ENCODE peak calls at places on chromosomes 7 and 10, in six cellular contexts. C is pancreas, E is lower leg skin, U is WTC11, X is fibroblast of lung, Y is endothelial cell. W is an unnamed sample.

GRCh38 chr7:2928613-2929311 is 84.7 kb upstream of the GNA12 start:
- DNase-seq in Y (no peak), U (peak), C (no peak), X (no peak), E (no peak), W (no peak)

GRCh38 chr10:131915990-131916766 is 15.4 kb downstream of the PPP2R2D start:
- DNase-seq in C (no peak), E (no peak), X (no peak), U (no peak), Y (no peak), W (no peak)

GRCh38 chr10:32979041-32979440 is 21.0 kb upstream of the ITGB1 start:
- DNase-seq in Y (no peak), C (no peak), X (no peak), E (no peak), U (no peak), W (no peak)

GRCh38 chr7:22582860-22583640 is 83.1 kb upstream of the STEAP1B start:
- DNase-seq in C (no peak), E (no peak), X (peak), Y (no peak), U (no peak), W (peak)

GRCh38 chr7:71266912-71267311 is 135.0 kb downstream of the GALNT17 start:
- DNase-seq in U (no peak), E (no peak), X (no peak), C (no peak), Y (no peak), W (no peak)

GRCh38 chr7:115585015-115585655 is 445.4 kb downstream of the TFEC start:
- DNase-seq in C (no peak), X (no peak), U (no peak), Y (no peak), E (no peak), W (no peak)

GRCh38 chr10:118584181-118584954 is 11.1 kb downstream of the PRLHR start:
- DNase-seq in X (peak), Y (no peak), U (no peak), C (no peak), E (no peak), W (peak)

GRCh38 chr7:150801242-150801945 is 825 bp downstream of the TMEM176A start:
- DNase-seq in Y (no peak), X (no peak), U (no peak), C (no peak), E (no peak), W (no peak)

GRCh38 chr10:123156091-123156490 is 1.9 kb downstream of the BUB3 start:
- DNase-seq in C (no peak), E (no peak), U (no peak), Y (no peak), X (no peak), W (no peak)

GRCh38 chr10:15461353-15462108 is 90.4 kb upstream of the FAM171A1 start:
- DNase-seq in Y (no peak), E (no peak), C (no peak), U (no peak), X (peak), W (peak)

GRCh38 chr7:80330434-80330833 is 181.4 kb downstream of the GNAT3 start:
- DNase-seq in C (no peak), E (no peak), X (peak), Y (no peak), U (no peak), W (no peak)

GRCh38 chr7:102101111-102101551 is 185.5 kb upstream of the SH2B2 start:
- DNase-seq in E (no peak), C (no peak), Y (no peak), X (no peak), U (no peak), W (no peak)

GRCh38 chr10:110912374-110912773 is 6.6 kb downstream of the BBIP1 start:
- DNase-seq in X (peak), Y (no peak), U (no peak), C (no peak), E (no peak), W (no peak)

GRCh38 chr10:31752167-31752566 is 176.5 kb downstream of the ARHGAP12 start:
- DNase-seq in X (no peak), Y (no peak), C (no peak), U (no peak), E (no peak), W (no peak)

GRCh38 chr7:86598311-86598710 is 45.4 kb upstream of the GRM3 start:
- DNase-seq in U (peak), C (peak), Y (peak), X (no peak), E (no peak), W (peak)

GRCh38 chr10:127802532-127803055 is 65.6 kb downstream of the FOXI2 start:
- DNase-seq in U (no peak), Y (no peak), E (no peak), C (no peak), X (no peak), W (no peak)

GRCh38 chr7:26167293-26167934 is 15.4 kb downstream of the NFE2L3 start:
- DNase-seq in C (no peak), E (no peak), X (no peak), Y (no peak), U (no peak), W (no peak)

GRCh38 chr10:100654835-100655759 is 90.3 kb upstream of the PAX2 start:
- DNase-seq in E (no peak), C (no peak), Y (peak), X (no peak), U (peak), W (no peak)

GRCh38 chr7:138575897-138576428 is 115.9 kb downstream of the TRIM24 start:
- DNase-seq in C (no peak), E (no peak), Y (no peak), U (no peak), X (peak), W (no peak)

GRCh38 chr7:94133460-94133859 is 129.3 kb upstream of the BET1 start:
- DNase-seq in E (no peak), U (no peak), Y (no peak), C (no peak), X (peak), W (no peak)

GRCh38 chr10:62062752-62063512 is 161.4 kb downstream of the ARID5B start:
- DNase-seq in Y (no peak), C (no peak), E (no peak), X (no peak), U (no peak), W (no peak)

GRCh38 chr10:113441220-113441619 is 111.6 kb upstream of the HABP2 start:
- DNase-seq in Y (no peak), C (no peak), X (no peak), E (no peak), U (no peak), W (no peak)

GRCh38 chr7:44382459-44383300 is 57.3 kb upstream of the CAMK2B start:
- DNase-seq in U (no peak), X (peak), C (no peak), E (peak), Y (no peak), W (no peak)

DNA sequence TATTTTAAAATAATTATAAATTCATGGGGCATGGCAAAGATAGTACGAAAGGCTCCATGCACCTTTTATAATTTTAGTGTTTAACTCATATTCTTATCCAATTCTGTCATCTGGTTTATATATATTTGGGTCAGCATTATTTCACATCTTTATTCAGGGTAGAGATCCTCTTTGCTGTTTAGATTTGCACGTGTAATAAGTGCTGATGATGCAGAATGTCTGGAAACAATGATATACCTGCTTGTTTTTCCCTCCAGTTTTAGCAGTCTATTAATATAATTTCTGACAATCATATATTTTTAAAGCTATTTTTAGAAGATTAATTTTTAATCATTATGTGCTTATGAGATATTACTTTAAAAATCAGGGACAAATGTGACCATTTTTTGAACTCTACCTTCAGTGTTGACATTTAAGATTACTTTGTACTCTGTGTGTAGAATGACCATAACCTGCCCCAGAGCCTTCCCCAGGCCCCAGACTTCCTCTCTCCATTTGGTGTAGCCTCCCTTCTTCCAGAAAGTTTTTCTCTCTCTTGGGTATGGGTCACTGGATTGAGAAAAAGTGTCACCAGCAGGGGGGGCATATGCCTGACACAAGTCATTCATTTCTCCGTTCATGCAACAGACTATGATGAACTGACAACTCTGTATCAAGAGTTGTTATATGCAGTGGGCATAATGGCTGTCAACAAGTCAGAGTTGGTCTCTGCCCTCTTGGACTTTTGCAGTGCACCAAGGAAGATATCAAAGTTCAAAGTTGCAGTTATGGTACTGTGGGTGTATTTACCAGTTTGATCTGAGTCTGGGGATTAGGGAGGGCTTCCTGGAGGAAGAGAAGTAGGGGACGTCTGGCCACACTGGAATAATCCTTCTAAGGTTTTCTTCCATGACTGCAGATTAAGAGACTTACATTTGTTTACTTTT is 192.6 kb upstream of the CCDC6 start:
- DNase-seq in E (no peak), U (no peak), X (no peak), C (no peak), Y (peak), W (peak)
- TF ChIP-seq CTCF in E (no peak), U (no peak), X (peak), C (no peak), Y (peak), W (peak)

DNA sequence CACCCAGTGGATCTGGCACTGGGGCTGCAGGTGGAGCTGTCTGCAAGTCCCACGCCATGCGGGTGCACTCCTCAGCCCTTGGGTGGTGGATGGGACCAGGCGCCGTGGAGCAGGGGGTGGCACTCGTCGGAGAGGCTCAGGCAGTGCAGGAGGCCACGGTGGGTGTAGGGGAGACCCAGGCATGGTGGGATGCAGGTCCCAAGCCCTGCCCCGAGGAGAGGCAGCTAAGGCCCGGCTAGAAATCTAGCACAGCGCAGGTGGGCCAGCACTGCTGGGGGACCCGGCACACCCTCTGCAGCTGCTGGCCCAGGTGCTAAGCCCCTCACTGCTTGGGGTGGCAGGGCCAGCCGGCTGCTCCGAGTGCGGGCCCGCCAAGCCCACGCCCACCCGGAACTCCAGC is 25.7 kb downstream of the HTR7 start:
- DNase-seq in U (no peak), C (no peak), X (no peak), E (no peak), Y (no peak), W (no peak)
- TF ChIP-seq CTCF in U (no peak), C (no peak), X (no peak), E (no peak), Y (no peak), W (no peak)

GRCh38 chr10:70863470-70864160 is 24.8 kb downstream of the PCBD1 start:
- DNase-seq in C (no peak), U (no peak), Y (no peak), X (no peak), E (no peak), W (no peak)
- TF ChIP-seq CTCF in C (no peak), U (no peak), Y (no peak), X (no peak), E (no peak), W (no peak)

GRCh38 chr7:108266489-108266888 is 136.3 kb upstream of the LAMB4 start:
- DNase-seq in X (no peak), U (no peak), C (no peak), E (no peak), Y (no peak), W (no peak)
- TF ChIP-seq CTCF in X (no peak), U (no peak), C (no peak), E (no peak), Y (no peak), W (no peak)

DNA sequence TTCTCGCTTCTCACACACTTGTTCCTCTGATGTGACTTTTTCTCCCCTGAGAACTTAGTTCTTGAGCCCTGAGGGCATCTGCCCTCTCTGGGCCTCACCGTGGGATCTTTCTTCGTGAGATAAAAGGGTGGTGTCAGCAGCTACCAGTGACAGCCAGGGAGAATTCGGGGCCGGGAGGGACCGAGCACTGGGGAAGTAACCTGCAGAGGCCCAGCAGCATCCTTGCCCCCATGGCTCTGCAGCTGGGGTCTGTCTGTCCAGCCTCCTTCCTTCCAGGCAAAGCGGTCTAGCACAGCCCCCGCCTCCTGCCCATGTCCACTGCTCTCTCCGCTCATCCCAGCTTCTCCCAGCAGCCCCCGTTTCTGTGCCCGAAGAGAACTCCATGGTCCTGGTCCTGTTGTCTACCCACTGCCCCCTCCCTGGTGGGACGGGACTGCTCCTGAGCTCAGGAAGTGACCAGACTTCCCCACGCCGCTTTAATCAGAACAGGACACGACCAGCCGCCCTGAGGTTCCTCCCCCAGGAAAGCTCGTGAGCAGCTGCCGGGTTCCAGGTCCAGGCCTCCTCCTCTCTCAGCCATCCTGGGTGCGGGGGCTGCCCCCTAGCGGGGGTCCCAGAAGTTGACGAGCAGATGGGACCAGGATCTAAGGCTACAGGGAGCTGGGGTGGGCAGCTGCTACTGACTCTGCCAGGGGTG is 187.4 kb downstream of the WDR37 start:
- DNase-seq in X (no peak), E (no peak), Y (peak), C (no peak), U (peak), W (no peak)
- TF ChIP-seq CTCF in X (no peak), E (no peak), Y (peak), C (no peak), U (peak), W (no peak)